ENCODE peak calls at places on chromosomes 12 and 14, in six cellular contexts. One of them, this sample, is unnamed. For H3K4me1, the result is how much of the 10 kb centered on the place peaks cover.

GRCh38 chr14:38721822-38722431 is 381.1 kb downstream of the SEC23A start:
- DNase-seq in foreskin keratinocyte: no peak
- DNase-seq in psoas muscle: peak
- DNase-seq in colonic mucosa: peak
- DNase-seq in suprapubic skin: no peak
- DNase-seq in upper lobe of right lung: no peak
- DNase-seq in this sample: peak

GRCh38 chr12:120236124-120236398 is 29.5 kb downstream of the PXN start:
- DNase-seq in psoas muscle: no peak
- DNase-seq in suprapubic skin: no peak
- DNase-seq in colonic mucosa: no peak
- DNase-seq in foreskin keratinocyte: no peak
- DNase-seq in upper lobe of right lung: no peak
- DNase-seq in this sample: no peak

GRCh38 chr14:87772854-87773253 is 220.1 kb downstream of the GALC start:
- DNase-seq in foreskin keratinocyte: no peak
- DNase-seq in colonic mucosa: no peak
- DNase-seq in suprapubic skin: no peak
- DNase-seq in psoas muscle: no peak
- DNase-seq in upper lobe of right lung: no peak
- DNase-seq in this sample: no peak

GRCh38 chr12:48131517-48131916 is 12.4 kb downstream of the PFKM start:
- DNase-seq in suprapubic skin: no peak
- DNase-seq in foreskin keratinocyte: no peak
- DNase-seq in psoas muscle: no peak
- DNase-seq in upper lobe of right lung: no peak
- DNase-seq in colonic mucosa: no peak
- DNase-seq in this sample: no peak

GRCh38 chr12:95319694-95320331 is 102.2 kb downstream of the VEZT start:
- DNase-seq in psoas muscle: no peak
- DNase-seq in colonic mucosa: no peak
- DNase-seq in suprapubic skin: no peak
- DNase-seq in upper lobe of right lung: no peak
- DNase-seq in foreskin keratinocyte: no peak
- DNase-seq in this sample: no peak

GRCh38 chr12:97927991-97928390 is 465.4 kb downstream of the RMST start:
- DNase-seq in colonic mucosa: no peak
- DNase-seq in suprapubic skin: no peak
- DNase-seq in psoas muscle: no peak
- DNase-seq in foreskin keratinocyte: no peak
- DNase-seq in upper lobe of right lung: no peak
- DNase-seq in this sample: no peak

GRCh38 chr14:24367506-24368214 is at the start of gene NFATC4:
- DNase-seq in colonic mucosa: peak
- DNase-seq in psoas muscle: peak
- DNase-seq in foreskin keratinocyte: peak
- DNase-seq in suprapubic skin: peak
- DNase-seq in upper lobe of right lung: no peak
- DNase-seq in this sample: no peak

GRCh38 chr14:95282354-95282985 is 37.2 kb downstream of the CLMN start:
- DNase-seq in colonic mucosa: no peak
- DNase-seq in foreskin keratinocyte: no peak
- DNase-seq in upper lobe of right lung: no peak
- DNase-seq in suprapubic skin: peak
- DNase-seq in psoas muscle: no peak
- DNase-seq in this sample: no peak

GRCh38 chr14:59292028-59292427 is 103.6 kb downstream of the DAAM1 start:
- DNase-seq in upper lobe of right lung: no peak
- DNase-seq in colonic mucosa: no peak
- DNase-seq in foreskin keratinocyte: no peak
- DNase-seq in psoas muscle: no peak
- DNase-seq in suprapubic skin: no peak
- DNase-seq in this sample: no peak

GRCh38 chr12:122421815-122422737 is at the start of gene CLIP1:
- DNase-seq in suprapubic skin: peak
- DNase-seq in colonic mucosa: peak
- DNase-seq in psoas muscle: peak
- DNase-seq in upper lobe of right lung: peak
- DNase-seq in foreskin keratinocyte: peak
- DNase-seq in this sample: peak

GRCh38 chr14:104277416-104278213 is 139.2 kb downstream of the KIF26A start:
- DNase-seq in psoas muscle: no peak
- DNase-seq in upper lobe of right lung: peak
- DNase-seq in suprapubic skin: no peak
- DNase-seq in colonic mucosa: no peak
- DNase-seq in foreskin keratinocyte: no peak
- DNase-seq in this sample: peak

GRCh38 chr14:30227436-30227835 is 299.8 kb upstream of the PRKD1 start:
- DNase-seq in suprapubic skin: no peak
- DNase-seq in colonic mucosa: no peak
- DNase-seq in foreskin keratinocyte: no peak
- DNase-seq in psoas muscle: no peak
- DNase-seq in upper lobe of right lung: no peak
- DNase-seq in this sample: no peak

GRCh38 chr14:52268191-52269061 is 928 bp downstream of the PTGDR start:
- DNase-seq in upper lobe of right lung: no peak
- DNase-seq in suprapubic skin: no peak
- DNase-seq in foreskin keratinocyte: peak
- DNase-seq in psoas muscle: peak
- DNase-seq in colonic mucosa: peak
- DNase-seq in this sample: no peak

GRCh38 chr14:101893759-101894158 is 70.6 kb upstream of the DYNC1H1 start:
- DNase-seq in foreskin keratinocyte: no peak
- DNase-seq in colonic mucosa: no peak
- DNase-seq in upper lobe of right lung: no peak
- DNase-seq in psoas muscle: no peak
- DNase-seq in suprapubic skin: no peak
- DNase-seq in this sample: no peak

GRCh38 chr12:69688021-69688420 is 11.1 kb downstream of the BEST3 start:
- DNase-seq in psoas muscle: no peak
- DNase-seq in upper lobe of right lung: no peak
- DNase-seq in foreskin keratinocyte: peak
- DNase-seq in suprapubic skin: no peak
- DNase-seq in colonic mucosa: no peak
- DNase-seq in this sample: no peak

GRCh38 chr12:100741084-100741711 is 53.4 kb upstream of the ANO4 start:
- DNase-seq in colonic mucosa: peak
- DNase-seq in upper lobe of right lung: no peak
- DNase-seq in psoas muscle: no peak
- DNase-seq in foreskin keratinocyte: no peak
- DNase-seq in suprapubic skin: no peak
- DNase-seq in this sample: no peak

GRCh38 chr14:22547309-22547947 is 41.6 kb downstream of the DAD1 start:
- DNase-seq in suprapubic skin: no peak
- DNase-seq in colonic mucosa: peak
- DNase-seq in psoas muscle: no peak
- DNase-seq in foreskin keratinocyte: no peak
- DNase-seq in upper lobe of right lung: no peak
- DNase-seq in this sample: no peak

GRCh38 chr14:37122288-37122687 is 50.1 kb downstream of the SLC25A21 start:
- DNase-seq in upper lobe of right lung: no peak
- DNase-seq in foreskin keratinocyte: peak
- DNase-seq in psoas muscle: no peak
- DNase-seq in colonic mucosa: no peak
- DNase-seq in suprapubic skin: no peak
- DNase-seq in this sample: no peak

GRCh38 chr12:16613199-16613598 is 7.2 kb upstream of the LMO3 start:
- DNase-seq in colonic mucosa: no peak
- DNase-seq in psoas muscle: no peak
- DNase-seq in suprapubic skin: no peak
- DNase-seq in foreskin keratinocyte: no peak
- DNase-seq in upper lobe of right lung: no peak
- DNase-seq in this sample: no peak

DNA sequence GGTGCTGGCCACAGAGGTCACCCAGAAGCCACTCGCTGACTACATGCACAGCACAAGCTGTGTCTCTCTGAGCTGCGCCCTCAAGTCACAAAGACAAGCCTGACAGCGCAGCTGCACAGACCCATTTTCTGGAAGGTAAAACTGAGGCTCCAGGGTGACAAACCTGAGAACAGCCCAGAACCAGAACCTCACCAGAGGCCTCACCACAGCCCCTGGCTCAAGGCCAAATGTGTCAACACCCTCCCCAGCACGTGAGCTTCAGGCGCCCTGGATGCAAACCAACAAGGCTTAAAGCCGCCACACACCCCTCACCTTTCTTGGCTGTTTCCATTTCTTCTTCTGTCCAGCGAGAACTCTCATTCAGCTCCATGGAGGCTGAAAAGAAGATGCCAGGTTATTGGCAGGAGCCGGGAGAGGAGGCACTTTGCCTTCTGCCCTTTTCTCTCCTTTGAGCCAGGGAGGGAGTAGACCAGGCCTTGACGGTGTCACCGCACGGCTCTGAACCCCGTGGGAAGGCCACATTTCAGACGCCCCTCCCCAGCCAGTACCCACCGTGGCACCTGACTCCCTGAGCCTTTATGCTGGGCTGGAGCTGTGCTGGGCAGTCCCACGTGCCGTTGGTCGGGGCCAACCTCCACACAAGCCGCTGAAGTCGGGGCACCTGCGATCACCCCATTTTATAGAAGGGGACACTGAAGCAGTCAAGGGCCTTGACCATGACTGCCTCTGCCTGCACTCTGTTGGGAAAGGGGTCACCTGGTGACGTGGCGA is 103.1 kb downstream of the RFLNA start:
- DNase-seq in colonic mucosa: peak
- DNase-seq in foreskin keratinocyte: no peak
- DNase-seq in upper lobe of right lung: no peak
- DNase-seq in psoas muscle: no peak
- DNase-seq in suprapubic skin: no peak
- DNase-seq in this sample: no peak
- H3K4me1 ChIP-seq in colonic mucosa: under half
- H3K4me1 ChIP-seq in foreskin keratinocyte: under half
- H3K4me1 ChIP-seq in upper lobe of right lung: under half
- H3K4me1 ChIP-seq in psoas muscle: half or more
- H3K4me1 ChIP-seq in suprapubic skin: half or more
- H3K4me1 ChIP-seq in this sample: under half

GRCh38 chr14:50339178-50339804 is 27.2 kb downstream of the DMAC2L start:
- DNase-seq in colonic mucosa: no peak
- DNase-seq in suprapubic skin: no peak
- DNase-seq in foreskin keratinocyte: no peak
- DNase-seq in psoas muscle: no peak
- DNase-seq in upper lobe of right lung: no peak
- DNase-seq in this sample: no peak

GRCh38 chr14:50340045-50340444 is 27.9 kb downstream of the DMAC2L start:
- DNase-seq in foreskin keratinocyte: no peak
- DNase-seq in suprapubic skin: no peak
- DNase-seq in psoas muscle: no peak
- DNase-seq in upper lobe of right lung: no peak
- DNase-seq in colonic mucosa: no peak
- DNase-seq in this sample: no peak

GRCh38 chr14:50342211-50343080 is 30.3 kb downstream of the DMAC2L start:
- DNase-seq in suprapubic skin: peak
- DNase-seq in colonic mucosa: peak
- DNase-seq in upper lobe of right lung: no peak
- DNase-seq in foreskin keratinocyte: no peak
- DNase-seq in psoas muscle: no peak
- DNase-seq in this sample: peak

GRCh38 chr14:50338547-50338946 is 26.4 kb downstream of the DMAC2L start:
- DNase-seq in foreskin keratinocyte: no peak
- DNase-seq in upper lobe of right lung: no peak
- DNase-seq in psoas muscle: no peak
- DNase-seq in colonic mucosa: no peak
- DNase-seq in suprapubic skin: no peak
- DNase-seq in this sample: no peak

DNA sequence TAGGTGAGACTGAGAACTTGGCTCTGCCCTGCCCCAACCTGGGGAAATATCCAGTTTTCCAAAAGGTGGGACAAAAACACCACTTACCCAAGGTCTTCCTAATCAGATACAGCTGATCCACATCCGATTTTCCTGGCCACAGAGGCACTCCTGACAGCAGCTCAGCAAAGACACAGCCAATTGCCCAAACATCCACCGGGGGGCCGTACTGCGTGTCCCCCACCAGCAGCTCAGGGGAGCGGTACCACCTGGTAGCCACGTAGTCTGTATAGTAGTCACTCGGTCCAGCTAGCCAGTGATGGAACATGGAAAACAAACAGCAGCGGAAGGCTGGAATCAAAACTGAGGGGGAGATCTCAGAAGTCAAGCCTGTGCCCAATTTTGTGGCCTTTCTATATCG is 28.8 kb downstream of the DMAC2L start:
- DNase-seq in suprapubic skin: no peak
- DNase-seq in psoas muscle: no peak
- DNase-seq in colonic mucosa: no peak
- DNase-seq in foreskin keratinocyte: no peak
- DNase-seq in upper lobe of right lung: no peak
- DNase-seq in this sample: no peak
- TF ChIP-seq CTCF in suprapubic skin: no peak
- TF ChIP-seq CTCF in psoas muscle: no peak
- TF ChIP-seq CTCF in colonic mucosa: no peak
- TF ChIP-seq CTCF in foreskin keratinocyte: peak
- TF ChIP-seq CTCF in upper lobe of right lung: no peak
- TF ChIP-seq CTCF in this sample: no peak

GRCh38 chr12:109458086-109458485 is 19.0 kb downstream of the KCTD10 start:
- DNase-seq in foreskin keratinocyte: no peak
- DNase-seq in colonic mucosa: no peak
- DNase-seq in psoas muscle: no peak
- DNase-seq in upper lobe of right lung: no peak
- DNase-seq in suprapubic skin: no peak
- DNase-seq in this sample: no peak

GRCh38 chr12:109459247-109459646 is 17.9 kb downstream of the KCTD10 start:
- DNase-seq in suprapubic skin: no peak
- DNase-seq in colonic mucosa: no peak
- DNase-seq in upper lobe of right lung: no peak
- DNase-seq in psoas muscle: no peak
- DNase-seq in foreskin keratinocyte: no peak
- DNase-seq in this sample: no peak

GRCh38 chr12:109452489-109452888 is 24.6 kb downstream of the KCTD10 start:
- DNase-seq in suprapubic skin: no peak
- DNase-seq in psoas muscle: no peak
- DNase-seq in colonic mucosa: no peak
- DNase-seq in foreskin keratinocyte: no peak
- DNase-seq in upper lobe of right lung: no peak
- DNase-seq in this sample: no peak

GRCh38 chr12:109458771-109459208 is 18.3 kb downstream of the KCTD10 start:
- DNase-seq in colonic mucosa: no peak
- DNase-seq in suprapubic skin: no peak
- DNase-seq in upper lobe of right lung: no peak
- DNase-seq in foreskin keratinocyte: no peak
- DNase-seq in psoas muscle: no peak
- DNase-seq in this sample: no peak

GRCh38 chr12:109455706-109456105 is 21.4 kb downstream of the KCTD10 start:
- DNase-seq in foreskin keratinocyte: no peak
- DNase-seq in suprapubic skin: no peak
- DNase-seq in psoas muscle: no peak
- DNase-seq in colonic mucosa: no peak
- DNase-seq in upper lobe of right lung: no peak
- DNase-seq in this sample: no peak
- H3K4me1 ChIP-seq in foreskin keratinocyte: under half
- H3K4me1 ChIP-seq in suprapubic skin: under half
- H3K4me1 ChIP-seq in psoas muscle: under half
- H3K4me1 ChIP-seq in colonic mucosa: under half
- H3K4me1 ChIP-seq in upper lobe of right lung: under half
- H3K4me1 ChIP-seq in this sample: under half

GRCh38 chr12:81572411-81572810 is 186.7 kb downstream of the PPFIA2 start:
- DNase-seq in psoas muscle: no peak
- DNase-seq in upper lobe of right lung: no peak
- DNase-seq in foreskin keratinocyte: no peak
- DNase-seq in colonic mucosa: no peak
- DNase-seq in suprapubic skin: no peak
- DNase-seq in this sample: no peak

GRCh38 chr12:81570234-81570633 is 188.9 kb downstream of the PPFIA2 start:
- DNase-seq in upper lobe of right lung: no peak
- DNase-seq in psoas muscle: no peak
- DNase-seq in foreskin keratinocyte: no peak
- DNase-seq in colonic mucosa: no peak
- DNase-seq in suprapubic skin: no peak
- DNase-seq in this sample: no peak

GRCh38 chr12:81573228-81573627 is 185.9 kb downstream of the PPFIA2 start:
- DNase-seq in colonic mucosa: no peak
- DNase-seq in upper lobe of right lung: no peak
- DNase-seq in suprapubic skin: no peak
- DNase-seq in psoas muscle: no peak
- DNase-seq in foreskin keratinocyte: no peak
- DNase-seq in this sample: no peak
- TF ChIP-seq CTCF in colonic mucosa: no peak
- TF ChIP-seq CTCF in upper lobe of right lung: no peak
- TF ChIP-seq CTCF in suprapubic skin: no peak
- TF ChIP-seq CTCF in psoas muscle: no peak
- TF ChIP-seq CTCF in foreskin keratinocyte: no peak
- TF ChIP-seq CTCF in this sample: no peak